ENCODE peak calls at places on chromosomes 6 and 20, in five cellular contexts. J, H, E, Y and S are unnamed samples.

GRCh38 chr20:64099880-64100565 is 7.3 kb downstream of the NPBWR2 start:
- DNase-seq in J (no peak), H (no peak), E (no peak), Y (no peak), S (no peak)

GRCh38 chr20:24704899-24705298 is 235.5 kb downstream of the SYNDIG1 start:
- DNase-seq in J (no peak), H (no peak), E (no peak), Y (no peak), S (no peak)

GRCh38 chr20:3606021-3606420 is 57.2 kb downstream of the GFRA4 start:
- DNase-seq in J (no peak), H (no peak), E (no peak), Y (peak; percentile 25), S (no peak)

GRCh38 chr20:62580052-62580451 is 62.3 kb upstream of the SLCO4A1 start:
- DNase-seq in J (no peak), H (no peak), E (no peak), Y (no peak), S (no peak)

GRCh38 chr6:33014841-33015634 is 5.6 kb upstream of the HLA-DOA start:
- DNase-seq in J (no peak), H (peak; percentile 82), E (peak; percentile 63), Y (peak; percentile 78), S (no peak)

GRCh38 chr6:14857501-14857900 is 388.4 kb upstream of the JARID2 start:
- DNase-seq in J (no peak), H (no peak), E (no peak), Y (no peak), S (peak; percentile 68)

GRCh38 chr6:68958327-68958726 is 323.2 kb downstream of the ADGRB3 start:
- DNase-seq in J (no peak), H (no peak), E (no peak), Y (no peak), S (no peak)

GRCh38 chr6:6766230-6766905 is 177.8 kb downstream of the LY86 start:
- DNase-seq in J (no peak), H (no peak), E (no peak), Y (no peak), S (no peak)

GRCh38 chr20:17969276-17969883 is 562 bp downstream of the MGME1 start:
- DNase-seq in J (no peak), H (peak; percentile 37), E (no peak), Y (peak; percentile 29), S (no peak)

GRCh38 chr6:122789862-122790739 is 1.0 kb downstream of the SMPDL3A start:
- DNase-seq in J (no peak), H (no peak), E (peak; percentile 76), Y (peak; percentile 26), S (no peak)

GRCh38 chr6:26441977-26442376 is 1.7 kb downstream of the BTN3A3 start:
- DNase-seq in J (no peak), H (no peak), E (no peak), Y (no peak), S (no peak)

GRCh38 chr20:58709703-58710039 is 17.1 kb downstream of the NPEPL1 start:
- DNase-seq in J (no peak), H (no peak), E (no peak), Y (no peak), S (no peak)

GRCh38 chr6:148878683-148879082 is 131.9 kb downstream of the UST start:
- DNase-seq in J (no peak), H (no peak), E (no peak), Y (no peak), S (no peak)

GRCh38 chr6:161168281-161168891 is 105.5 kb downstream of the AGPAT4 start:
- DNase-seq in J (peak; percentile 38), H (peak; percentile 23), E (peak; percentile 56), Y (peak; percentile 80), S (no peak)

GRCh38 chr6:27275025-27275956 is 27.8 kb downstream of the PRSS16 start:
- DNase-seq in J (no peak), H (no peak), E (no peak), Y (no peak), S (no peak)

GRCh38 chr6:151494235-151494950 is 576 bp downstream of the CCDC170 start:
- DNase-seq in J (peak; percentile 28), H (peak; percentile 25), E (peak; percentile 41), Y (peak; percentile 41), S (peak; percentile 73)

GRCh38 chr20:32252189-32252588 is 25.3 kb upstream of the KIF3B start:
- DNase-seq in J (no peak), H (no peak), E (no peak), Y (no peak), S (no peak)

GRCh38 chr6:101597711-101598110 is 204.2 kb downstream of the GRIK2 start:
- DNase-seq in J (no peak), H (no peak), E (no peak), Y (peak; percentile 84), S (no peak)

GRCh38 chr6:45609141-45609638 is 231.5 kb upstream of the SUPT3H start:
- DNase-seq in J (no peak), H (no peak), E (no peak), Y (peak; percentile 75), S (no peak)

GRCh38 chr20:43911066-43911465 is 3.6 kb upstream of the TOX2 start:
- DNase-seq in J (no peak), H (no peak), E (no peak), Y (peak; percentile 55), S (no peak)

GRCh38 chr6:45896783-45897441 is 118.7 kb downstream of the CLIC5 start:
- DNase-seq in J (peak; percentile 54), H (no peak), E (no peak), Y (peak; percentile 72), S (no peak)

GRCh38 chr6:43636312-43636667 is 650 bp downstream of the MAD2L1BP start:
- DNase-seq in J (no peak), H (no peak), E (no peak), Y (peak; percentile 12), S (no peak)

GRCh38 chr6:125611573-125612399 is 137.6 kb upstream of the HEY2 start:
- DNase-seq in J (no peak), H (peak; percentile 17), E (peak; percentile 77), Y (peak; percentile 3), S (no peak)

GRCh38 chr6:159692303-159693127 is 526 bp downstream of the SOD2 start:
- DNase-seq in J (peak; percentile 47), H (peak; percentile 51), E (peak; percentile 28), Y (peak; percentile 19), S (no peak)

GRCh38 chr6:84052204-84052882 is 18.8 kb downstream of the MRAP2 start:
- DNase-seq in J (peak; percentile 51), H (peak; percentile 66), E (peak; percentile 70), Y (peak; percentile 80), S (peak; percentile 40)

GRCh38 chr6:6105472-6106036 is 98.8 kb upstream of the NRN1 start:
- DNase-seq in J (no peak), H (no peak), E (no peak), Y (no peak), S (no peak)

GRCh38 chr6:11271228-11271627 is 38.8 kb upstream of the NEDD9 start:
- DNase-seq in J (no peak), H (no peak), E (no peak), Y (no peak), S (no peak)

GRCh38 chr20:22523499-22524392 is 60.6 kb downstream of the FOXA2 start:
- DNase-seq in J (no peak), H (no peak), E (no peak), Y (no peak), S (no peak)

GRCh38 chr6:107634147-107635057 is 144.5 kb downstream of the SOBP start:
- DNase-seq in J (no peak), H (no peak), E (no peak), Y (no peak), S (no peak)

GRCh38 chr6:160163912-160164311 is 42.3 kb downstream of the SLC22A1 start:
- DNase-seq in J (no peak), H (no peak), E (no peak), Y (no peak), S (no peak)

GRCh38 chr6:35977308-35977707 is 47.1 kb downstream of the SLC26A8 start:
- DNase-seq in J (no peak), H (no peak), E (no peak), Y (no peak), S (no peak)

GRCh38 chr6:44977406-44977740 is 350.8 kb upstream of the RUNX2 start:
- DNase-seq in J (no peak), H (no peak), E (no peak), Y (no peak), S (no peak)

GRCh38 chr6:44431118-44431725 is 43.7 kb downstream of the CDC5L start:
- DNase-seq in J (no peak), H (peak; percentile 43), E (no peak), Y (peak; percentile 66), S (no peak)